ENCODE peak calls at places on chromosomes 3 and 15, in four cellular contexts. One of them, this sample, is unnamed.

GRCh38 chr15:81098884-81099601 is 35.0 kb upstream of the CFAP161 start:
- DNase-seq in T-helper 1 cell: no peak
- DNase-seq in activated T-helper 1 cell treated with anti-CD3 and anti-CD28 coated beads, Interleukin-2, amount 50 U/mL, for 16 hours: no peak
- DNase-seq in left colon: peak; percentile 27
- DNase-seq in this sample: no peak

GRCh38 chr15:77493324-77493907 is 72.7 kb downstream of the HMG20A start:
- DNase-seq in T-helper 1 cell: peak; percentile 21
- DNase-seq in activated T-helper 1 cell treated with anti-CD3 and anti-CD28 coated beads, Interleukin-2, amount 50 U/mL, for 16 hours: no peak
- DNase-seq in left colon: no peak
- DNase-seq in this sample: no peak

GRCh38 chr3:59085976-59086375 is 36.2 kb upstream of the CFAP20DC start:
- DNase-seq in T-helper 1 cell: no peak
- DNase-seq in activated T-helper 1 cell treated with anti-CD3 and anti-CD28 coated beads, Interleukin-2, amount 50 U/mL, for 16 hours: no peak
- DNase-seq in left colon: no peak
- DNase-seq in this sample: no peak

GRCh38 chr3:13600950-13601691 is 52.2 kb downstream of the FBLN2 start:
- DNase-seq in T-helper 1 cell: no peak
- DNase-seq in activated T-helper 1 cell treated with anti-CD3 and anti-CD28 coated beads, Interleukin-2, amount 50 U/mL, for 16 hours: no peak
- DNase-seq in left colon: no peak
- DNase-seq in this sample: no peak

GRCh38 chr15:70189826-70190225 is 92.1 kb upstream of the TLE3 start:
- DNase-seq in T-helper 1 cell: no peak
- DNase-seq in activated T-helper 1 cell treated with anti-CD3 and anti-CD28 coated beads, Interleukin-2, amount 50 U/mL, for 16 hours: no peak
- DNase-seq in left colon: no peak
- DNase-seq in this sample: no peak

GRCh38 chr3:127097516-127097915 is 95.4 kb upstream of the PRR23E start:
- DNase-seq in T-helper 1 cell: no peak
- DNase-seq in activated T-helper 1 cell treated with anti-CD3 and anti-CD28 coated beads, Interleukin-2, amount 50 U/mL, for 16 hours: no peak
- DNase-seq in left colon: no peak
- DNase-seq in this sample: no peak

GRCh38 chr3:155664922-155665695 is 79.8 kb downstream of the PLCH1 start:
- DNase-seq in T-helper 1 cell: no peak
- DNase-seq in activated T-helper 1 cell treated with anti-CD3 and anti-CD28 coated beads, Interleukin-2, amount 50 U/mL, for 16 hours: no peak
- DNase-seq in left colon: peak; percentile 69
- DNase-seq in this sample: peak; percentile 67

GRCh38 chr3:107598926-107599754 is 76.4 kb downstream of the BBX start:
- DNase-seq in T-helper 1 cell: peak; percentile 56
- DNase-seq in activated T-helper 1 cell treated with anti-CD3 and anti-CD28 coated beads, Interleukin-2, amount 50 U/mL, for 16 hours: peak; percentile 5
- DNase-seq in left colon: peak; percentile 72
- DNase-seq in this sample: peak; percentile 57

GRCh38 chr15:26731965-26732364 is 40.9 kb downstream of the GABRB3 start:
- DNase-seq in T-helper 1 cell: no peak
- DNase-seq in activated T-helper 1 cell treated with anti-CD3 and anti-CD28 coated beads, Interleukin-2, amount 50 U/mL, for 16 hours: no peak
- DNase-seq in left colon: no peak
- DNase-seq in this sample: no peak

GRCh38 chr3:20060924-20061323 is 20.7 kb downstream of the KAT2B start:
- DNase-seq in T-helper 1 cell: peak; percentile 81
- DNase-seq in activated T-helper 1 cell treated with anti-CD3 and anti-CD28 coated beads, Interleukin-2, amount 50 U/mL, for 16 hours: no peak
- DNase-seq in left colon: no peak
- DNase-seq in this sample: no peak